ENCODE peak calls at places on chromosome 10, in four cellular contexts. One of them, this sample, is unnamed.

GRCh38 chr10:77436257-77436780 is 201.3 kb downstream of the KCNMA1 start:
- DNase-seq in thoracic aorta: no peak
- DNase-seq in adrenal gland: no peak
- DNase-seq in stomach: no peak
- DNase-seq in this sample: no peak

GRCh38 chr10:50621981-50622496 is 1.7 kb downstream of the SGMS1 start:
- DNase-seq in thoracic aorta: peak
- DNase-seq in adrenal gland: peak
- DNase-seq in stomach: peak
- DNase-seq in this sample: peak

GRCh38 chr10:74973993-74974392 is 137.5 kb upstream of the SAMD8 start:
- DNase-seq in thoracic aorta: no peak
- DNase-seq in adrenal gland: no peak
- DNase-seq in stomach: no peak
- DNase-seq in this sample: no peak

GRCh38 chr10:121854809-121855445 is 72.9 kb downstream of the ATE1 start:
- DNase-seq in thoracic aorta: no peak
- DNase-seq in adrenal gland: no peak
- DNase-seq in stomach: no peak
- DNase-seq in this sample: no peak

GRCh38 chr10:15455456-15455855 is 84.4 kb upstream of the FAM171A1 start:
- DNase-seq in thoracic aorta: no peak
- DNase-seq in adrenal gland: no peak
- DNase-seq in stomach: no peak
- DNase-seq in this sample: no peak

GRCh38 chr10:88062798-88063472 is 199.5 kb downstream of the PTEN start:
- DNase-seq in thoracic aorta: no peak
- DNase-seq in adrenal gland: no peak
- DNase-seq in stomach: no peak
- DNase-seq in this sample: no peak

GRCh38 chr10:51389415-51390342 is 309.7 kb downstream of the CSTF2T start:
- DNase-seq in thoracic aorta: no peak
- DNase-seq in adrenal gland: peak
- DNase-seq in stomach: peak
- DNase-seq in this sample: peak

GRCh38 chr10:120521880-120522279 is 64.9 kb downstream of the PLPP4 start:
- DNase-seq in thoracic aorta: no peak
- DNase-seq in adrenal gland: no peak
- DNase-seq in stomach: no peak
- DNase-seq in this sample: no peak

GRCh38 chr10:91076991-91077548 is 143.4 kb upstream of the PCGF5 start:
- DNase-seq in thoracic aorta: no peak
- DNase-seq in adrenal gland: no peak
- DNase-seq in stomach: no peak
- DNase-seq in this sample: no peak

GRCh38 chr10:46525177-46525823 is 31.2 kb downstream of the GPRIN2 start:
- DNase-seq in thoracic aorta: no peak
- DNase-seq in adrenal gland: peak
- DNase-seq in stomach: peak
- DNase-seq in this sample: peak

GRCh38 chr10:31526681-31527080 is 207.7 kb downstream of the ZEB1 start:
- DNase-seq in thoracic aorta: no peak
- DNase-seq in adrenal gland: no peak
- DNase-seq in stomach: no peak
- DNase-seq in this sample: no peak

GRCh38 chr10:5078781-5079180 is 15.4 kb upstream of the AKR1C3 start:
- DNase-seq in thoracic aorta: no peak
- DNase-seq in adrenal gland: no peak
- DNase-seq in stomach: peak
- DNase-seq in this sample: peak

GRCh38 chr10:72928798-72929197 is 25.8 kb downstream of the PLA2G12B start:
- DNase-seq in thoracic aorta: no peak
- DNase-seq in adrenal gland: no peak
- DNase-seq in stomach: no peak
- DNase-seq in this sample: no peak

GRCh38 chr10:17233534-17233933 is 5.5 kb downstream of the VIM start:
- DNase-seq in thoracic aorta: no peak
- DNase-seq in adrenal gland: no peak
- DNase-seq in stomach: no peak
- DNase-seq in this sample: no peak

GRCh38 chr10:16954280-16955030 is 137.2 kb upstream of the RSU1 start:
- DNase-seq in thoracic aorta: no peak
- DNase-seq in adrenal gland: no peak
- DNase-seq in stomach: no peak
- DNase-seq in this sample: no peak

GRCh38 chr10:71621263-71621751 is 98.3 kb downstream of the C10orf105 start:
- DNase-seq in thoracic aorta: no peak
- DNase-seq in adrenal gland: no peak
- DNase-seq in stomach: no peak
- DNase-seq in this sample: no peak

GRCh38 chr10:90856964-90857634 is 740 bp downstream of the HTR7 start:
- DNase-seq in thoracic aorta: no peak
- DNase-seq in adrenal gland: no peak
- DNase-seq in stomach: no peak
- DNase-seq in this sample: no peak

GRCh38 chr10:31929986-31930675 is 1.5 kb upstream of the ARHGAP12 start:
- DNase-seq in thoracic aorta: no peak
- DNase-seq in adrenal gland: no peak
- DNase-seq in stomach: no peak
- DNase-seq in this sample: no peak

GRCh38 chr10:120336910-120337540 is 120.0 kb upstream of the PLPP4 start:
- DNase-seq in thoracic aorta: no peak
- DNase-seq in adrenal gland: peak
- DNase-seq in stomach: peak
- DNase-seq in this sample: peak

GRCh38 chr10:131213651-131214505 is 97.6 kb downstream of the TCERG1L start:
- DNase-seq in thoracic aorta: no peak
- DNase-seq in adrenal gland: no peak
- DNase-seq in stomach: peak
- DNase-seq in this sample: no peak

GRCh38 chr10:131996508-131997365 is 15.0 kb upstream of the BNIP3 start:
- DNase-seq in thoracic aorta: no peak
- DNase-seq in adrenal gland: no peak
- DNase-seq in stomach: no peak
- DNase-seq in this sample: no peak

GRCh38 chr10:80535671-80536360 is 1.9 kb upstream of the SH2D4B start:
- DNase-seq in thoracic aorta: no peak
- DNase-seq in adrenal gland: peak
- DNase-seq in stomach: peak
- DNase-seq in this sample: peak

GRCh38 chr10:75995720-75996119 is 564.3 kb downstream of the LRMDA start:
- DNase-seq in thoracic aorta: no peak
- DNase-seq in adrenal gland: no peak
- DNase-seq in stomach: no peak
- DNase-seq in this sample: no peak

GRCh38 chr10:96690755-96691730 is 29.3 kb downstream of the PIK3AP1 start:
- DNase-seq in thoracic aorta: no peak
- DNase-seq in adrenal gland: no peak
- DNase-seq in stomach: no peak
- DNase-seq in this sample: no peak

GRCh38 chr10:1160561-1160961 is 104.4 kb downstream of the WDR37 start:
- DNase-seq in thoracic aorta: no peak
- DNase-seq in adrenal gland: peak
- DNase-seq in stomach: peak
- DNase-seq in this sample: no peak

GRCh38 chr10:23496727-23497126 is 57.9 kb downstream of the OTUD1 start:
- DNase-seq in thoracic aorta: no peak
- DNase-seq in adrenal gland: no peak
- DNase-seq in stomach: no peak
- DNase-seq in this sample: no peak

GRCh38 chr10:132893090-132893489 is 49.3 kb downstream of the CFAP46 start:
- DNase-seq in thoracic aorta: no peak
- DNase-seq in adrenal gland: no peak
- DNase-seq in stomach: no peak
- DNase-seq in this sample: no peak

GRCh38 chr10:132443998-132444876 is 47.2 kb downstream of the PWWP2B start:
- DNase-seq in thoracic aorta: no peak
- DNase-seq in adrenal gland: no peak
- DNase-seq in stomach: no peak
- DNase-seq in this sample: no peak

GRCh38 chr10:109963439-109963838 is 40.1 kb upstream of the XPNPEP1 start:
- DNase-seq in thoracic aorta: no peak
- DNase-seq in adrenal gland: no peak
- DNase-seq in stomach: no peak
- DNase-seq in this sample: no peak

GRCh38 chr10:31698169-31698890 is 230.3 kb downstream of the ARHGAP12 start:
- DNase-seq in thoracic aorta: no peak
- DNase-seq in adrenal gland: peak
- DNase-seq in stomach: no peak
- DNase-seq in this sample: no peak

GRCh38 chr10:70053896-70054641 is 1.4 kb downstream of the MACROH2A2 start:
- DNase-seq in thoracic aorta: no peak
- DNase-seq in adrenal gland: no peak
- DNase-seq in stomach: no peak
- DNase-seq in this sample: peak

GRCh38 chr10:131074682-131075081 is 236.8 kb downstream of the TCERG1L start:
- DNase-seq in thoracic aorta: no peak
- DNase-seq in adrenal gland: no peak
- DNase-seq in stomach: no peak
- DNase-seq in this sample: no peak

GRCh38 chr10:8042864-8043568 is 11.5 kb upstream of the GATA3 start:
- DNase-seq in thoracic aorta: no peak
- DNase-seq in adrenal gland: no peak
- DNase-seq in stomach: no peak
- DNase-seq in this sample: no peak

GRCh38 chr10:110932505-110933180 is 13.2 kb downstream of the SHOC2 start:
- DNase-seq in thoracic aorta: no peak
- DNase-seq in adrenal gland: no peak
- DNase-seq in stomach: no peak
- DNase-seq in this sample: peak

GRCh38 chr10:69906425-69906824 is 104.7 kb downstream of the COL13A1 start:
- DNase-seq in thoracic aorta: no peak
- DNase-seq in adrenal gland: no peak
- DNase-seq in stomach: no peak
- DNase-seq in this sample: no peak

GRCh38 chr10:130459851-130460490 is 323.8 kb downstream of the GLRX3 start:
- DNase-seq in thoracic aorta: no peak
- DNase-seq in adrenal gland: no peak
- DNase-seq in stomach: no peak
- DNase-seq in this sample: no peak

GRCh38 chr10:30188567-30189253 is 129.3 kb upstream of the JCAD start:
- DNase-seq in thoracic aorta: no peak
- DNase-seq in adrenal gland: no peak
- DNase-seq in stomach: no peak
- DNase-seq in this sample: no peak

GRCh38 chr10:43078986-43079273 is 2.1 kb downstream of the RET start:
- DNase-seq in thoracic aorta: no peak
- DNase-seq in adrenal gland: peak
- DNase-seq in stomach: no peak
- DNase-seq in this sample: peak

GRCh38 chr10:17644485-17644964 is 574 bp downstream of the STAM start:
- DNase-seq in thoracic aorta: no peak
- DNase-seq in adrenal gland: no peak
- DNase-seq in stomach: no peak
- DNase-seq in this sample: peak

DNA sequence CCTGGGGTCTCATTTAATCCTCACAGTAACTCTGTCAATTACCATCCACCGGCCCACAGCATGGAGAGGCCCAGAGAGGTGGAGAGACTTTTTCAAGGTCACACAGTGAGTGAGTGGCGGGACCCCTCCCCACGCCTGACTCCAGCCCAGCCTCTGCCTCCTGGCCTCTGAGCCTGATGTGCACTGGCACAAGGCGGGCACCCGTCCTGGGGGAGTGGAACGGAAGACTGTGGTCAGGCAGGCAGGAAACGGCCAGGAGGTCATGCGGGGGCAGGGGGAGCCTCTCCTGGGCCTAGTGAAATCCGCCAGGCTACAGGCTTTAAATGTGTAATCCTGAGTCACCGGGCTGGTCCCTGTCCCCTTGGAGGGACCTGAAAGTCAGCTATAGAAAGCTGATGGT is 32.2 kb downstream of the ZCCHC24 start:
- DNase-seq in thoracic aorta: no peak
- DNase-seq in adrenal gland: no peak
- DNase-seq in stomach: no peak
- DNase-seq in this sample: no peak
- H3K27ac ChIP-seq in thoracic aorta: no peak
- H3K27ac ChIP-seq in adrenal gland: no peak
- H3K27ac ChIP-seq in stomach: peak
- H3K27ac ChIP-seq in this sample: no peak

GRCh38 chr10:113052076-113052830 is 102.2 kb downstream of the TCF7L2 start:
- DNase-seq in thoracic aorta: no peak
- DNase-seq in adrenal gland: no peak
- DNase-seq in stomach: no peak
- DNase-seq in this sample: no peak
- TF ChIP-seq CTCF in thoracic aorta: peak
- TF ChIP-seq CTCF in adrenal gland: peak
- TF ChIP-seq CTCF in stomach: no peak
- TF ChIP-seq CTCF in this sample: no peak

DNA sequence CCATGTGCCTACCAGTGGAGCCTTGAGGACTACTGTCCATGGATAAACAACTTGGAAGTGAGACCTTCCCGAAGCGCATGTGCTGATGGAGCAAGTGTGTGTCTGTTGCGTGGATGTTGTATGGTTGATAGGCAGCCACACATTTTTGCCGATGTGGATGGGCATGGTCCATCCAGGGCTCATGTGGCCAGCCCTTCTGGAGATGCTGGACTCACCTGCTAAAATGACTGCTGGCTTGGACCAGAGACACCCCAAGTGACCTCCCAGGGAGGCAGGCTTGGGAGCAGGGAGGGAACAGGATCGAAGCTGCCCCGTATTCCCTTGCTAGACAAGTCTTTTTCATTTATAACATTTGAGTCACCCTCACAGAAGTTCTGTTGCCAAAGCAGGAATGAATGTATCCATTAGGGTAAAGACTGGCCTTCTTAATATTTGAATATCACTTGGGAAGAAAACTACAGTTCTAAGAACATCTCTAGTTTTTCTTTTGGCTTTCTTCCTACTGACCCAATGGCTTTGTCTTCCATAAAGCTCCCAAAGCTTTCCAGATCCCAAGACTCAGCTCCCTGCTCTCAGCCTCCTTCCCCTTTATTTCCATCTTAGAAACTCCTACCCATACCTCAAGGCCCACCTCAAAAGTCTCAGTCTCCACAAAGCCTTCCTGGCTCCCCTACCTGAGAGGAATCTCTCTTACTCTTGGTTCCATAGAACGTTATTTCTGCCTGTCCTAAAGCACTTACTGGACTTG is 3.0 kb downstream of the PTPRE start:
- DNase-seq in thoracic aorta: no peak
- DNase-seq in adrenal gland: no peak
- DNase-seq in stomach: no peak
- DNase-seq in this sample: no peak
- H3K27ac ChIP-seq in thoracic aorta: no peak
- H3K27ac ChIP-seq in adrenal gland: no peak
- H3K27ac ChIP-seq in stomach: peak
- H3K27ac ChIP-seq in this sample: no peak

GRCh38 chr10:26445411-26446031 is 7.4 kb downstream of the APBB1IP start:
- DNase-seq in thoracic aorta: no peak
- DNase-seq in adrenal gland: no peak
- DNase-seq in stomach: no peak
- DNase-seq in this sample: no peak
- TF ChIP-seq CTCF in thoracic aorta: no peak
- TF ChIP-seq CTCF in adrenal gland: no peak
- TF ChIP-seq CTCF in stomach: no peak
- TF ChIP-seq CTCF in this sample: no peak

This sample was measured in RWPE1.